ENCODE peak calls at places on chromosome 2, in five cellular contexts. One of them, this sample, is unnamed.

GRCh38 chr2:94861308-94862152 is 9.7 kb upstream of the TEKT4 start:
- DNase-seq in GM13976: no peak
- DNase-seq in GM12865: no peak
- DNase-seq in upper lobe of right lung: peak; percentile 58
- DNase-seq in NB4: no peak
- DNase-seq in this sample: peak; percentile 82

GRCh38 chr2:149192425-149192824 is 138.0 kb upstream of the LYPD6 start:
- DNase-seq in NB4: no peak
- DNase-seq in upper lobe of right lung: no peak
- DNase-seq in GM12865: no peak
- DNase-seq in GM13976: no peak
- DNase-seq in this sample: no peak

GRCh38 chr2:60794271-60794863 is 38.3 kb downstream of the PAPOLG start:
- DNase-seq in GM12865: peak; percentile 43
- DNase-seq in upper lobe of right lung: no peak
- DNase-seq in GM13976: no peak
- DNase-seq in NB4: peak; percentile 60
- DNase-seq in this sample: no peak

GRCh38 chr2:230208576-230208975 is 11.2 kb downstream of the SP110 start:
- DNase-seq in GM13976: no peak
- DNase-seq in upper lobe of right lung: no peak
- DNase-seq in NB4: no peak
- DNase-seq in GM12865: no peak
- DNase-seq in this sample: no peak

GRCh38 chr2:36698978-36699377 is 2.5 kb downstream of the VIT start:
- DNase-seq in GM12865: no peak
- DNase-seq in GM13976: no peak
- DNase-seq in upper lobe of right lung: no peak
- DNase-seq in NB4: peak; percentile 96
- DNase-seq in this sample: no peak

GRCh38 chr2:99928472-99929053 is 213.8 kb downstream of the AFF3 start:
- DNase-seq in NB4: peak; percentile 3
- DNase-seq in upper lobe of right lung: no peak
- DNase-seq in GM13976: no peak
- DNase-seq in GM12865: peak; percentile 58
- DNase-seq in this sample: no peak

GRCh38 chr2:191025155-191025554 is 11.2 kb upstream of the STAT1 start:
- DNase-seq in upper lobe of right lung: no peak
- DNase-seq in NB4: no peak
- DNase-seq in GM12865: no peak
- DNase-seq in GM13976: no peak
- DNase-seq in this sample: no peak

GRCh38 chr2:159133795-159134194 is 152.7 kb downstream of the WDSUB1 start:
- DNase-seq in GM12865: peak; percentile 15
- DNase-seq in NB4: peak; percentile 27
- DNase-seq in upper lobe of right lung: no peak
- DNase-seq in GM13976: no peak
- DNase-seq in this sample: no peak

GRCh38 chr2:44005831-44006230 is 10.0 kb upstream of the LRPPRC start:
- DNase-seq in GM13976: no peak
- DNase-seq in NB4: no peak
- DNase-seq in upper lobe of right lung: no peak
- DNase-seq in GM12865: no peak
- DNase-seq in this sample: no peak

GRCh38 chr2:31013311-31013710 is 124.9 kb downstream of the GALNT14 start:
- DNase-seq in upper lobe of right lung: no peak
- DNase-seq in GM13976: no peak
- DNase-seq in GM12865: no peak
- DNase-seq in NB4: no peak
- DNase-seq in this sample: no peak

GRCh38 chr2:143254108-143254507 is 124.9 kb downstream of the ARHGAP15 start:
- DNase-seq in GM13976: no peak
- DNase-seq in NB4: no peak
- DNase-seq in GM12865: no peak
- DNase-seq in upper lobe of right lung: no peak
- DNase-seq in this sample: no peak

GRCh38 chr2:215149060-215149459 is 10.6 kb upstream of the ABCA12 start:
- DNase-seq in GM12865: no peak
- DNase-seq in NB4: no peak
- DNase-seq in upper lobe of right lung: no peak
- DNase-seq in GM13976: no peak
- DNase-seq in this sample: no peak

GRCh38 chr2:44325897-44326296 is 35.4 kb downstream of the PREPL start:
- DNase-seq in upper lobe of right lung: no peak
- DNase-seq in GM13976: no peak
- DNase-seq in NB4: no peak
- DNase-seq in GM12865: no peak
- DNase-seq in this sample: no peak

GRCh38 chr2:109166811-109167210 is 37.8 kb downstream of the SH3RF3 start:
- DNase-seq in upper lobe of right lung: no peak
- DNase-seq in NB4: peak; percentile 81
- DNase-seq in GM12865: no peak
- DNase-seq in GM13976: no peak
- DNase-seq in this sample: no peak

GRCh38 chr2:225462945-225463344 is 63.4 kb downstream of the NYAP2 start:
- DNase-seq in NB4: no peak
- DNase-seq in upper lobe of right lung: no peak
- DNase-seq in GM13976: no peak
- DNase-seq in GM12865: no peak
- DNase-seq in this sample: no peak

GRCh38 chr2:134216152-134216829 is 37.6 kb upstream of the MGAT5 start:
- DNase-seq in upper lobe of right lung: no peak
- DNase-seq in GM13976: no peak
- DNase-seq in NB4: no peak
- DNase-seq in GM12865: no peak
- DNase-seq in this sample: no peak

GRCh38 chr2:223801702-223802101 is 35.7 kb downstream of the AP1S3 start:
- DNase-seq in GM13976: no peak
- DNase-seq in NB4: no peak
- DNase-seq in upper lobe of right lung: no peak
- DNase-seq in GM12865: no peak
- DNase-seq in this sample: no peak

GRCh38 chr2:10331033-10331701 is 28.5 kb downstream of the HPCAL1 start:
- DNase-seq in upper lobe of right lung: peak; percentile 92
- DNase-seq in GM13976: peak; percentile 77
- DNase-seq in NB4: peak; percentile 92
- DNase-seq in GM12865: peak; percentile 52
- DNase-seq in this sample: no peak

GRCh38 chr2:31428001-31428418 is 13.5 kb upstream of the XDH start:
- DNase-seq in upper lobe of right lung: no peak
- DNase-seq in NB4: peak; percentile 16
- DNase-seq in GM12865: peak; percentile 6
- DNase-seq in GM13976: no peak
- DNase-seq in this sample: no peak

GRCh38 chr2:136764397-136765255 is 719 bp upstream of the THSD7B start:
- DNase-seq in GM13976: peak; percentile 32
- DNase-seq in upper lobe of right lung: peak; percentile 64
- DNase-seq in GM12865: no peak
- DNase-seq in NB4: no peak
- DNase-seq in this sample: no peak

GRCh38 chr2:241926541-241927311 is 57.2 kb downstream of the RTP5 start:
- DNase-seq in GM13976: no peak
- DNase-seq in NB4: no peak
- DNase-seq in GM12865: no peak
- DNase-seq in upper lobe of right lung: no peak
- DNase-seq in this sample: no peak

GRCh38 chr2:202555354-202555753 is 79.4 kb upstream of the FAM117B start:
- DNase-seq in NB4: no peak
- DNase-seq in GM13976: no peak
- DNase-seq in GM12865: peak; percentile 13
- DNase-seq in upper lobe of right lung: no peak
- DNase-seq in this sample: no peak

GRCh38 chr2:58064136-58064535 is 17.5 kb downstream of the VRK2 start:
- DNase-seq in GM13976: no peak
- DNase-seq in upper lobe of right lung: no peak
- DNase-seq in GM12865: peak; percentile 50
- DNase-seq in NB4: no peak
- DNase-seq in this sample: no peak

GRCh38 chr2:238445409-238446190 is 18.9 kb downstream of the ASB1 start:
- DNase-seq in GM13976: no peak
- DNase-seq in GM12865: no peak
- DNase-seq in upper lobe of right lung: no peak
- DNase-seq in NB4: no peak
- DNase-seq in this sample: peak; percentile 76
- TF ChIP-seq CTCF in GM13976: no peak
- TF ChIP-seq CTCF in GM12865: no peak
- TF ChIP-seq CTCF in upper lobe of right lung: no peak
- TF ChIP-seq CTCF in NB4: no peak
- TF ChIP-seq CTCF in this sample: no peak

DNA sequence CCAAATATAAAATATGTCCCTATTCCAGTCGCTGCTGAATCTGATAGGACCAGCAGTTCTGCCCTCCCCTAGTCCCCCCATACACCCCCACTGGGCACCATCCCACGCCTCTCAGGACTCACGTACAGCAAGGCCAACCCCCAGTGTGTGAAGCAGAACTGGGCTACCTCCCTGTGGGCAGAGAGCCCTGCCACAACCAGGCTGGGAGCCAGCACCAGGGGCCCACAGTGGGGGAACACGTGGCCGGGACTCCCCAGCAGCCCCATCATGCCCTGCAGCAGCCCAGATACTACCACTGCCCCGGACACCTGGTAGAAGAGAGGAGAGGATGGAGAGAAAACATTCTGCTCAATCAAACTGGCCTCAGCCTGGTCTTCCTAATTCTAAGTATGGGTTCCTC is 1.3 kb downstream of the SLC23A3 start:
- DNase-seq in upper lobe of right lung: no peak
- DNase-seq in GM13976: no peak
- DNase-seq in GM12865: no peak
- DNase-seq in NB4: no peak
- DNase-seq in this sample: no peak
- TF ChIP-seq CTCF in upper lobe of right lung: no peak
- TF ChIP-seq CTCF in GM13976: no peak
- TF ChIP-seq CTCF in GM12865: no peak
- TF ChIP-seq CTCF in NB4: no peak
- TF ChIP-seq CTCF in this sample: no peak

GRCh38 chr2:105748564-105748963 is 3.9 kb downstream of the NCK2 start:
- DNase-seq in GM12865: peak; percentile 57
- DNase-seq in GM13976: no peak
- DNase-seq in upper lobe of right lung: no peak
- DNase-seq in NB4: no peak
- DNase-seq in this sample: no peak
- TF ChIP-seq CTCF in GM12865: peak; percentile 33
- TF ChIP-seq CTCF in GM13976: no peak
- TF ChIP-seq CTCF in upper lobe of right lung: peak; percentile 6
- TF ChIP-seq CTCF in NB4: no peak
- TF ChIP-seq CTCF in this sample: no peak

GRCh38 chr2:54558976-54559410 is 102.9 kb downstream of the SPTBN1 start:
- DNase-seq in GM12865: peak; percentile 48
- DNase-seq in upper lobe of right lung: no peak
- DNase-seq in NB4: peak; percentile 63
- DNase-seq in GM13976: peak; percentile 31
- DNase-seq in this sample: no peak

GRCh38 chr2:54556659-54557121 is 100.6 kb downstream of the SPTBN1 start:
- DNase-seq in GM12865: no peak
- DNase-seq in GM13976: no peak
- DNase-seq in upper lobe of right lung: no peak
- DNase-seq in NB4: no peak
- DNase-seq in this sample: no peak

GRCh38 chr2:54557211-54557600 is 101.1 kb downstream of the SPTBN1 start:
- DNase-seq in GM13976: no peak
- DNase-seq in NB4: no peak
- DNase-seq in GM12865: no peak
- DNase-seq in upper lobe of right lung: no peak
- DNase-seq in this sample: no peak

GRCh38 chr2:54558188-54558975 is 102.3 kb downstream of the SPTBN1 start:
- DNase-seq in GM12865: peak; percentile 81
- DNase-seq in GM13976: peak; percentile 76
- DNase-seq in upper lobe of right lung: peak; percentile 86
- DNase-seq in NB4: peak; percentile 89
- DNase-seq in this sample: peak; percentile 86

DNA sequence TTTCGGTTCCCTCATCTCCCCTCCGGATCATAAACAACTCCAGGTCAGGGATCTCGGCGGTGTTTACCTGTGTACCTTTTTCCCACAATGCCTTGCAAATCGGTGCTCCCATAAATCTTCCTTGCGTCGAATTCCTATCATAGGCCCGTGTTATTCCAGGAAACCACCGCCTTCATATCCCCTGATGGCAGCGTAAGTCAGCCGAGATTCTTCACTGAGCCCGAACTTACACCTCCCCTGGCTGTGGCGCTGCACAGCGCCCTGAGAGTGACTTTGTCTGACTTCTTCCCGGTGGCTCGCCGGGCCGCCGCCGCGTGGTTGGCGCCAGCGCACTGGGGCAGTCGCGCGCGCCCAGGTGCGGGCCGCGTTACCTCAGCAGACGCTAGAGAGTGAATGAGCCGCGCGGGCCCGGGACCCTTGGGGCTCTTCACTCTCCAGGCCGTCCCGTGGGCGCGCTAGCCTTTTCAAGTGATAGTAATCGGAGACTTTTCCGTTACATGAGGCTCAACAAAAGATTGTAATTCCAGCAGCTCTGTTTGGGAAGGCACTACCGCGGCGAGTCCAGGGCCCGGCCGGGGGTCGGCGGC is 101.6 kb downstream of the SPTBN1 start:
- DNase-seq in GM13976: peak; percentile 62
- DNase-seq in GM12865: peak; percentile 81
- DNase-seq in upper lobe of right lung: peak; percentile 82
- DNase-seq in NB4: peak; percentile 82
- DNase-seq in this sample: peak; percentile 84
- TF ChIP-seq CTCF in GM13976: no peak
- TF ChIP-seq CTCF in GM12865: peak; percentile 19
- TF ChIP-seq CTCF in upper lobe of right lung: peak; percentile 11
- TF ChIP-seq CTCF in NB4: no peak
- TF ChIP-seq CTCF in this sample: no peak

GRCh38 chr2:172084484-172084733 is 898 bp upstream of the DLX1 start:
- DNase-seq in upper lobe of right lung: no peak
- DNase-seq in GM13976: no peak
- DNase-seq in NB4: no peak
- DNase-seq in GM12865: no peak
- DNase-seq in this sample: no peak

GRCh38 chr2:172083725-172084483 is 1.4 kb upstream of the DLX1 start:
- DNase-seq in GM13976: peak; percentile 39
- DNase-seq in upper lobe of right lung: no peak
- DNase-seq in GM12865: no peak
- DNase-seq in NB4: peak; percentile 74
- DNase-seq in this sample: no peak

GRCh38 chr2:172086349-172087190 is 1.3 kb downstream of the DLX1 start:
- DNase-seq in GM13976: peak; percentile 69
- DNase-seq in GM12865: peak; percentile 40
- DNase-seq in NB4: peak; percentile 45
- DNase-seq in upper lobe of right lung: no peak
- DNase-seq in this sample: peak; percentile 78

GRCh38 chr2:172085460-172086159 is at the start of gene DLX1:
- DNase-seq in NB4: no peak
- DNase-seq in GM13976: no peak
- DNase-seq in upper lobe of right lung: no peak
- DNase-seq in GM12865: no peak
- DNase-seq in this sample: peak; percentile 84

GRCh38 chr2:172084734-172085459 is 410 bp upstream of the DLX1 start:
- DNase-seq in GM12865: peak; percentile 92
- DNase-seq in upper lobe of right lung: no peak
- DNase-seq in GM13976: peak; percentile 88
- DNase-seq in NB4: peak; percentile 98
- DNase-seq in this sample: peak; percentile 98
- TF ChIP-seq CTCF in GM12865: no peak
- TF ChIP-seq CTCF in upper lobe of right lung: no peak
- TF ChIP-seq CTCF in GM13976: no peak
- TF ChIP-seq CTCF in NB4: no peak
- TF ChIP-seq CTCF in this sample: no peak